ENCODE peak calls at places on chromosomes 6 and 20, in six cellular contexts. One of them, this sample, is unnamed.

GRCh38 chr6:124480021-124480430 is 482.2 kb upstream of the RNF217 start:
- DNase-seq in GM06990: no peak
- DNase-seq in Right ventricle myocardium superior: no peak
- DNase-seq in dorsolateral prefrontal cortex: no peak
- DNase-seq in iPS DF 6.9: no peak
- DNase-seq in activated naive CD4-positive, alpha-beta T cell treated with Interleukin-2 at 50 U/mL for 16 hours: no peak
- DNase-seq in this sample: no peak

GRCh38 chr20:18837710-18838109 is 24.1 kb downstream of the SCP2D1 start:
- DNase-seq in GM06990: no peak
- DNase-seq in Right ventricle myocardium superior: no peak
- DNase-seq in dorsolateral prefrontal cortex: no peak
- DNase-seq in iPS DF 6.9: no peak
- DNase-seq in activated naive CD4-positive, alpha-beta T cell treated with Interleukin-2 at 50 U/mL for 16 hours: no peak
- DNase-seq in this sample: no peak

GRCh38 chr20:38703526-38703925 is 20.8 kb upstream of the SLC32A1 start:
- DNase-seq in GM06990: no peak
- DNase-seq in Right ventricle myocardium superior: no peak
- DNase-seq in dorsolateral prefrontal cortex: no peak
- DNase-seq in iPS DF 6.9: no peak
- DNase-seq in activated naive CD4-positive, alpha-beta T cell treated with Interleukin-2 at 50 U/mL for 16 hours: no peak
- DNase-seq in this sample: no peak

GRCh38 chr6:166466178-166467122 is 83.7 kb upstream of the MPC1 start:
- DNase-seq in GM06990: no peak
- DNase-seq in Right ventricle myocardium superior: no peak
- DNase-seq in dorsolateral prefrontal cortex: no peak
- DNase-seq in iPS DF 6.9: no peak
- DNase-seq in activated naive CD4-positive, alpha-beta T cell treated with Interleukin-2 at 50 U/mL for 16 hours: no peak
- DNase-seq in this sample: no peak

GRCh38 chr6:82239597-82239996 is 7.9 kb downstream of the IBTK start:
- DNase-seq in GM06990: no peak
- DNase-seq in Right ventricle myocardium superior: no peak
- DNase-seq in dorsolateral prefrontal cortex: no peak
- DNase-seq in iPS DF 6.9: no peak
- DNase-seq in activated naive CD4-positive, alpha-beta T cell treated with Interleukin-2 at 50 U/mL for 16 hours: no peak
- DNase-seq in this sample: no peak

GRCh38 chr6:5442319-5442718 is 181.0 kb downstream of the FARS2 start:
- DNase-seq in GM06990: no peak
- DNase-seq in Right ventricle myocardium superior: no peak
- DNase-seq in dorsolateral prefrontal cortex: no peak
- DNase-seq in iPS DF 6.9: no peak
- DNase-seq in activated naive CD4-positive, alpha-beta T cell treated with Interleukin-2 at 50 U/mL for 16 hours: no peak
- DNase-seq in this sample: no peak

GRCh38 chr6:135438907-135439535 is 58.5 kb downstream of the AHI1 start:
- DNase-seq in GM06990: peak; percentile 6
- DNase-seq in Right ventricle myocardium superior: no peak
- DNase-seq in dorsolateral prefrontal cortex: no peak
- DNase-seq in iPS DF 6.9: no peak
- DNase-seq in activated naive CD4-positive, alpha-beta T cell treated with Interleukin-2 at 50 U/mL for 16 hours: no peak
- DNase-seq in this sample: peak; percentile 23

GRCh38 chr6:617485-618100 is 39.3 kb downstream of the HUS1B start:
- DNase-seq in GM06990: no peak
- DNase-seq in Right ventricle myocardium superior: no peak
- DNase-seq in dorsolateral prefrontal cortex: no peak
- DNase-seq in iPS DF 6.9: no peak
- DNase-seq in activated naive CD4-positive, alpha-beta T cell treated with Interleukin-2 at 50 U/mL for 16 hours: peak; percentile 17
- DNase-seq in this sample: no peak

GRCh38 chr20:59141818-59142581 is 21.6 kb upstream of the ZNF831 start:
- DNase-seq in GM06990: no peak
- DNase-seq in Right ventricle myocardium superior: no peak
- DNase-seq in dorsolateral prefrontal cortex: no peak
- DNase-seq in iPS DF 6.9: no peak
- DNase-seq in activated naive CD4-positive, alpha-beta T cell treated with Interleukin-2 at 50 U/mL for 16 hours: no peak
- DNase-seq in this sample: no peak

GRCh38 chr20:53255102-53255710 is 283.0 kb downstream of the TSHZ2 start:
- DNase-seq in GM06990: no peak
- DNase-seq in Right ventricle myocardium superior: no peak
- DNase-seq in dorsolateral prefrontal cortex: no peak
- DNase-seq in iPS DF 6.9: no peak
- DNase-seq in activated naive CD4-positive, alpha-beta T cell treated with Interleukin-2 at 50 U/mL for 16 hours: peak; percentile 10
- DNase-seq in this sample: no peak

GRCh38 chr6:72933216-72933615 is 292.1 kb downstream of the KHDC1L start:
- DNase-seq in GM06990: no peak
- DNase-seq in Right ventricle myocardium superior: no peak
- DNase-seq in dorsolateral prefrontal cortex: no peak
- DNase-seq in iPS DF 6.9: no peak
- DNase-seq in activated naive CD4-positive, alpha-beta T cell treated with Interleukin-2 at 50 U/mL for 16 hours: no peak
- DNase-seq in this sample: no peak

GRCh38 chr6:143295904-143296303 is 154.6 kb downstream of the ADAT2 start:
- DNase-seq in GM06990: no peak
- DNase-seq in Right ventricle myocardium superior: no peak
- DNase-seq in dorsolateral prefrontal cortex: no peak
- DNase-seq in iPS DF 6.9: no peak
- DNase-seq in activated naive CD4-positive, alpha-beta T cell treated with Interleukin-2 at 50 U/mL for 16 hours: no peak
- DNase-seq in this sample: no peak

GRCh38 chr20:45934046-45934586 is 367 bp upstream of the PCIF1 start:
- DNase-seq in GM06990: peak; percentile 48
- DNase-seq in Right ventricle myocardium superior: peak; percentile 85
- DNase-seq in dorsolateral prefrontal cortex: peak; percentile 71
- DNase-seq in iPS DF 6.9: peak; percentile 35
- DNase-seq in activated naive CD4-positive, alpha-beta T cell treated with Interleukin-2 at 50 U/mL for 16 hours: no peak
- DNase-seq in this sample: peak; percentile 65

GRCh38 chr20:11712611-11713160 is 205.0 kb upstream of the BTBD3 start:
- DNase-seq in GM06990: no peak
- DNase-seq in Right ventricle myocardium superior: no peak
- DNase-seq in dorsolateral prefrontal cortex: no peak
- DNase-seq in iPS DF 6.9: no peak
- DNase-seq in activated naive CD4-positive, alpha-beta T cell treated with Interleukin-2 at 50 U/mL for 16 hours: no peak
- DNase-seq in this sample: no peak

GRCh38 chr6:4377635-4378034 is 242.3 kb upstream of the ECI2 start:
- DNase-seq in GM06990: no peak
- DNase-seq in Right ventricle myocardium superior: no peak
- DNase-seq in dorsolateral prefrontal cortex: no peak
- DNase-seq in iPS DF 6.9: no peak
- DNase-seq in activated naive CD4-positive, alpha-beta T cell treated with Interleukin-2 at 50 U/mL for 16 hours: no peak
- DNase-seq in this sample: no peak

GRCh38 chr20:2695206-2695983 is 2.8 kb downstream of the EBF4 start:
- DNase-seq in GM06990: no peak
- DNase-seq in Right ventricle myocardium superior: no peak
- DNase-seq in dorsolateral prefrontal cortex: no peak
- DNase-seq in iPS DF 6.9: no peak
- DNase-seq in activated naive CD4-positive, alpha-beta T cell treated with Interleukin-2 at 50 U/mL for 16 hours: no peak
- DNase-seq in this sample: no peak

GRCh38 chr6:137095651-137096238 is 51.0 kb upstream of the IL20RA start:
- DNase-seq in GM06990: peak; percentile 74
- DNase-seq in Right ventricle myocardium superior: no peak
- DNase-seq in dorsolateral prefrontal cortex: peak; percentile 14
- DNase-seq in iPS DF 6.9: no peak
- DNase-seq in activated naive CD4-positive, alpha-beta T cell treated with Interleukin-2 at 50 U/mL for 16 hours: peak; percentile 11
- DNase-seq in this sample: peak; percentile 50

GRCh38 chr6:140382351-140382750 is 1007.9 kb upstream of the CITED2 start:
- DNase-seq in GM06990: no peak
- DNase-seq in Right ventricle myocardium superior: no peak
- DNase-seq in dorsolateral prefrontal cortex: no peak
- DNase-seq in iPS DF 6.9: no peak
- DNase-seq in activated naive CD4-positive, alpha-beta T cell treated with Interleukin-2 at 50 U/mL for 16 hours: no peak
- DNase-seq in this sample: no peak

GRCh38 chr6:15434263-15434662 is 188.4 kb downstream of the JARID2 start:
- DNase-seq in GM06990: no peak
- DNase-seq in Right ventricle myocardium superior: no peak
- DNase-seq in dorsolateral prefrontal cortex: no peak
- DNase-seq in iPS DF 6.9: no peak
- DNase-seq in activated naive CD4-positive, alpha-beta T cell treated with Interleukin-2 at 50 U/mL for 16 hours: no peak
- DNase-seq in this sample: no peak

GRCh38 chr20:19992996-19993908 is 23.9 kb upstream of the NAA20 start:
- DNase-seq in GM06990: no peak
- DNase-seq in Right ventricle myocardium superior: no peak
- DNase-seq in dorsolateral prefrontal cortex: no peak
- DNase-seq in iPS DF 6.9: no peak
- DNase-seq in activated naive CD4-positive, alpha-beta T cell treated with Interleukin-2 at 50 U/mL for 16 hours: no peak
- DNase-seq in this sample: no peak

GRCh38 chr6:19731286-19731685 is 105.9 kb upstream of the ID4 start:
- DNase-seq in GM06990: no peak
- DNase-seq in Right ventricle myocardium superior: no peak
- DNase-seq in dorsolateral prefrontal cortex: no peak
- DNase-seq in iPS DF 6.9: no peak
- DNase-seq in activated naive CD4-positive, alpha-beta T cell treated with Interleukin-2 at 50 U/mL for 16 hours: no peak
- DNase-seq in this sample: no peak

GRCh38 chr6:82072771-82073170 is 174.8 kb downstream of the IBTK start:
- DNase-seq in GM06990: no peak
- DNase-seq in Right ventricle myocardium superior: no peak
- DNase-seq in dorsolateral prefrontal cortex: no peak
- DNase-seq in iPS DF 6.9: no peak
- DNase-seq in activated naive CD4-positive, alpha-beta T cell treated with Interleukin-2 at 50 U/mL for 16 hours: no peak
- DNase-seq in this sample: no peak

GRCh38 chr6:44253307-44254101 is 3.8 kb downstream of the SLC35B2 start:
- DNase-seq in GM06990: no peak
- DNase-seq in Right ventricle myocardium superior: no peak
- DNase-seq in dorsolateral prefrontal cortex: no peak
- DNase-seq in iPS DF 6.9: no peak
- DNase-seq in activated naive CD4-positive, alpha-beta T cell treated with Interleukin-2 at 50 U/mL for 16 hours: peak; percentile 63
- DNase-seq in this sample: no peak

GRCh38 chr20:10982692-10983091 is 308.9 kb upstream of the JAG1 start:
- DNase-seq in GM06990: no peak
- DNase-seq in Right ventricle myocardium superior: peak; percentile 77
- DNase-seq in dorsolateral prefrontal cortex: no peak
- DNase-seq in iPS DF 6.9: no peak
- DNase-seq in activated naive CD4-positive, alpha-beta T cell treated with Interleukin-2 at 50 U/mL for 16 hours: no peak
- DNase-seq in this sample: no peak

GRCh38 chr20:3213226-3213625 is 3.9 kb downstream of the ITPA start:
- DNase-seq in GM06990: no peak
- DNase-seq in Right ventricle myocardium superior: no peak
- DNase-seq in dorsolateral prefrontal cortex: no peak
- DNase-seq in iPS DF 6.9: no peak
- DNase-seq in activated naive CD4-positive, alpha-beta T cell treated with Interleukin-2 at 50 U/mL for 16 hours: no peak
- DNase-seq in this sample: no peak

GRCh38 chr6:47844881-47845280 is 63.0 kb downstream of the OPN5 start:
- DNase-seq in GM06990: no peak
- DNase-seq in Right ventricle myocardium superior: no peak
- DNase-seq in dorsolateral prefrontal cortex: no peak
- DNase-seq in iPS DF 6.9: no peak
- DNase-seq in activated naive CD4-positive, alpha-beta T cell treated with Interleukin-2 at 50 U/mL for 16 hours: no peak
- DNase-seq in this sample: no peak

GRCh38 chr20:13425401-13425800 is 204.3 kb downstream of the ISM1 start:
- DNase-seq in GM06990: no peak
- DNase-seq in Right ventricle myocardium superior: no peak
- DNase-seq in dorsolateral prefrontal cortex: no peak
- DNase-seq in iPS DF 6.9: no peak
- DNase-seq in activated naive CD4-positive, alpha-beta T cell treated with Interleukin-2 at 50 U/mL for 16 hours: no peak
- DNase-seq in this sample: no peak

GRCh38 chr6:122107256-122107655 is 292.2 kb upstream of the HSF2 start:
- DNase-seq in GM06990: no peak
- DNase-seq in Right ventricle myocardium superior: no peak
- DNase-seq in dorsolateral prefrontal cortex: no peak
- DNase-seq in iPS DF 6.9: no peak
- DNase-seq in activated naive CD4-positive, alpha-beta T cell treated with Interleukin-2 at 50 U/mL for 16 hours: no peak
- DNase-seq in this sample: no peak

GRCh38 chr6:130366011-130366963 is at the start of gene TMEM200A:
- DNase-seq in GM06990: peak; percentile 28
- DNase-seq in Right ventricle myocardium superior: peak; percentile 36
- DNase-seq in dorsolateral prefrontal cortex: no peak
- DNase-seq in iPS DF 6.9: no peak
- DNase-seq in activated naive CD4-positive, alpha-beta T cell treated with Interleukin-2 at 50 U/mL for 16 hours: peak; percentile 52
- DNase-seq in this sample: peak; percentile 16

GRCh38 chr6:33277663-33278391 is 904 bp downstream of the B3GALT4 start:
- DNase-seq in GM06990: peak; percentile 77
- DNase-seq in Right ventricle myocardium superior: no peak
- DNase-seq in dorsolateral prefrontal cortex: no peak
- DNase-seq in iPS DF 6.9: no peak
- DNase-seq in activated naive CD4-positive, alpha-beta T cell treated with Interleukin-2 at 50 U/mL for 16 hours: peak; percentile 33
- DNase-seq in this sample: peak; percentile 55

GRCh38 chr20:9054176-9054575 is 14.7 kb upstream of the PLCB4 start:
- DNase-seq in GM06990: no peak
- DNase-seq in Right ventricle myocardium superior: no peak
- DNase-seq in dorsolateral prefrontal cortex: no peak
- DNase-seq in iPS DF 6.9: no peak
- DNase-seq in activated naive CD4-positive, alpha-beta T cell treated with Interleukin-2 at 50 U/mL for 16 hours: no peak
- DNase-seq in this sample: no peak

This sample was measured in GM13977.